ENCODE peak calls at places on chromosomes 12 and 14, in ten cellular contexts. D is heart left ventricle, B is fibroblast of villous mesenchyme, E is GM12865, X is lower lobe of right lung, F is sigmoid colon, S is WERI-Rb-1, Y is activated B cell treated with CpG ODN at 0.5 μM for 24 hours, K is fibroblast of lung, P is GM23338. W is an unnamed sample.

GRCh38 chr12:102833687-102834435 is 83.2 kb downstream of the PAH start:
- DNase-seq in D (no peak), B (peak), E (peak), X (no peak), F (no peak), S (no peak), Y (no peak), K (peak), P (peak), W (no peak)

GRCh38 chr12:29627221-29627620 is 129.7 kb upstream of the OVCH1 start:
- DNase-seq in D (no peak), B (no peak), E (no peak), X (no peak), F (no peak), S (no peak), Y (no peak), K (no peak), P (no peak), W (no peak)

GRCh38 chr14:102560436-102561261 is 31.8 kb upstream of the RCOR1 start:
- DNase-seq in D (no peak), B (no peak), E (no peak), X (no peak), F (no peak), S (no peak), Y (peak), K (no peak), P (no peak), W (no peak)

GRCh38 chr14:104313674-104314073 is 175.3 kb downstream of the KIF26A start:
- DNase-seq in D (no peak), B (no peak), E (no peak), X (no peak), F (peak), S (no peak), Y (no peak), K (no peak), P (no peak), W (no peak)

GRCh38 chr12:112419269-112420133 is 754 bp downstream of the PTPN11 start:
- DNase-seq in D (peak), B (peak), E (peak), X (peak), F (peak), S (no peak), Y (no peak), K (peak), P (peak), W (no peak)

GRCh38 chr12:13039557-13039956 is 4.6 kb upstream of the FAM234B start:
- DNase-seq in D (no peak), B (peak), E (no peak), X (no peak), F (no peak), S (no peak), Y (no peak), K (no peak), P (no peak), W (no peak)

GRCh38 chr12:131896080-131896810 is 1.8 kb downstream of the ULK1 start:
- DNase-seq in D (peak), B (peak), E (peak), X (peak), F (peak), S (peak), Y (peak), K (peak), P (peak), W (peak)

GRCh38 chr14:55077155-55077554 is 25.7 kb downstream of the MAPK1IP1L start:
- DNase-seq in D (no peak), B (no peak), E (peak), X (no peak), F (no peak), S (no peak), Y (no peak), K (peak), P (peak), W (no peak)

GRCh38 chr14:92382677-92383076 is 59.7 kb downstream of the SLC24A4 start:
- DNase-seq in D (no peak), B (no peak), E (no peak), X (no peak), F (no peak), S (no peak), Y (no peak), K (no peak), P (peak), W (no peak)

GRCh38 chr12:108333898-108334699 is 5.0 kb downstream of the CMKLR1 start:
- DNase-seq in D (no peak), B (peak), E (peak), X (no peak), F (peak), S (no peak), Y (no peak), K (peak), P (no peak), W (no peak)

GRCh38 chr14:99254391-99255009 is 17.5 kb downstream of the BCL11B start:
- DNase-seq in D (no peak), B (no peak), E (no peak), X (no peak), F (no peak), S (no peak), Y (no peak), K (no peak), P (no peak), W (no peak)

GRCh38 chr12:6084261-6084968 is 40.1 kb downstream of the VWF start:
- DNase-seq in D (no peak), B (peak), E (no peak), X (no peak), F (peak), S (no peak), Y (no peak), K (peak), P (peak), W (peak)

GRCh38 chr14:72553161-72553560 is 340.7 kb downstream of the DPF3 start:
- DNase-seq in D (no peak), B (no peak), E (no peak), X (no peak), F (peak), S (no peak), Y (no peak), K (peak), P (no peak), W (no peak)

GRCh38 chr12:51025182-51025747 is 919 bp downstream of the SLC11A2 start:
- DNase-seq in D (no peak), B (no peak), E (no peak), X (no peak), F (no peak), S (no peak), Y (no peak), K (no peak), P (no peak), W (no peak)

GRCh38 chr12:366820-367219 is 22.3 kb downstream of the KDM5A start:
- DNase-seq in D (no peak), B (no peak), E (no peak), X (no peak), F (no peak), S (no peak), Y (no peak), K (no peak), P (no peak), W (no peak)

GRCh38 chr14:63782683-63783389 is 55.0 kb upstream of the SGPP1 start:
- DNase-seq in D (no peak), B (no peak), E (no peak), X (no peak), F (no peak), S (no peak), Y (no peak), K (no peak), P (no peak), W (no peak)

GRCh38 chr14:45134051-45134958 is at the start of gene FKBP3:
- DNase-seq in D (peak), B (peak), E (peak), X (peak), F (peak), S (peak), Y (peak), K (peak), P (peak), W (peak)
- TF ChIP-seq CTCF in D (no peak), B (peak), E (no peak), X (peak), F (no peak), S (peak), Y (no peak), K (no peak), P (no peak), W (no peak)

DNA sequence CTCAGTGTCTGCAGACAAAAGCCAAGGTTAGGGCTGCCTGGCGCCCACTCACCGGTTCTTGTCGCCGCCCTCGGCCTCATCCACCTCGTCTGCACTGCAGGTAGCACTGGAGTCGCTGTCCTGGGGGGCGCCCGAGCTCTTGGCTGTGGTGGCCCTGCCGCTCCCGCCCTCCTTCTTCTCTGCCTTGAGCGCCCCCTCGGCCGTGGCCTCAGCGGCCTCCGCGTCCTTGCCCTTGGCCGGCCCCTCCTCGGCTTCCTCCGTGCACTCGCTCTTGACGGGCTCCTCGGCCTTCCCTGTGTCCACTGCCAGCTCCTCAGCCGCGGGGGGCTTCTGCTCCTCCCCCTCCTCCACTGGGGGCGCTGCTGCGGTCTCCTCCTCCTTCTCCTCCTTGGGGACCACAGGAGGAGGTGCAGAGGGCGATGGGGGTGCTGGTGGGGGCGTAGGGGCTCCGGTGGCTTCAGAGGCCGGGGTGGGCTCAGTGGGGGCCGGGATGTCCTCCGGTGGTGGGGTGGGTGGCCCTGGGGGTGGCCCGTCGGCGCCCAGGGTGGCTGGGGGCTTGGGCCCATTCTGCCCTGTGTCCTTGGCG is 77.2 kb downstream of the RFLNA start:
- DNase-seq in D (no peak), B (no peak), E (no peak), X (no peak), F (no peak), S (no peak), Y (no peak), K (no peak), P (peak), W (no peak)
- TF ChIP-seq CTCF in D (no peak), B (no peak), E (no peak), X (no peak), F (no peak), S (no peak), Y (no peak), K (no peak), P (peak), W (no peak)

GRCh38 chr14:94572637-94573303 is 8.5 kb upstream of the SERPINA5 start:
- DNase-seq in D (no peak), B (no peak), E (no peak), X (no peak), F (no peak), S (no peak), Y (no peak), K (no peak), P (no peak), W (no peak)
- TF ChIP-seq CTCF in D (no peak), B (no peak), E (no peak), X (no peak), F (no peak), S (no peak), Y (no peak), K (no peak), P (no peak), W (no peak)

GRCh38 chr12:47819902-47820630 is at the start of gene HDAC7:
- DNase-seq in D (peak), B (peak), E (peak), X (peak), F (peak), S (peak), Y (peak), K (peak), P (peak), W (peak)

GRCh38 chr12:47818007-47818376 is 1.7 kb downstream of the HDAC7 start:
- DNase-seq in D (no peak), B (no peak), E (no peak), X (no peak), F (no peak), S (no peak), Y (no peak), K (no peak), P (no peak), W (no peak)

GRCh38 chr12:47819544-47819901 is 180 bp downstream of the HDAC7 start:
- DNase-seq in D (no peak), B (no peak), E (no peak), X (no peak), F (no peak), S (no peak), Y (no peak), K (no peak), P (no peak), W (peak)

GRCh38 chr12:47818382-47818700 is 1.4 kb downstream of the HDAC7 start:
- DNase-seq in D (no peak), B (no peak), E (no peak), X (no peak), F (no peak), S (no peak), Y (no peak), K (no peak), P (peak), W (no peak)

GRCh38 chr12:47818701-47819543 is 781 bp downstream of the HDAC7 start:
- DNase-seq in D (peak), B (peak), E (peak), X (peak), F (peak), S (peak), Y (peak), K (no peak), P (peak), W (peak)
- TF ChIP-seq CTCF in D (no peak), B (peak), E (peak), X (peak), F (no peak), S (peak), Y (no peak), K (peak), P (peak), W (no peak)

GRCh38 chr12:118135788-118136558 is at the start of gene PEBP1:
- DNase-seq in D (peak), B (peak), E (peak), X (peak), F (peak), S (peak), Y (peak), K (peak), P (peak), W (peak)
- TF ChIP-seq CTCF in D (no peak), B (no peak), E (no peak), X (no peak), F (no peak), S (no peak), Y (no peak), K (no peak), P (no peak), W (no peak)

DNA sequence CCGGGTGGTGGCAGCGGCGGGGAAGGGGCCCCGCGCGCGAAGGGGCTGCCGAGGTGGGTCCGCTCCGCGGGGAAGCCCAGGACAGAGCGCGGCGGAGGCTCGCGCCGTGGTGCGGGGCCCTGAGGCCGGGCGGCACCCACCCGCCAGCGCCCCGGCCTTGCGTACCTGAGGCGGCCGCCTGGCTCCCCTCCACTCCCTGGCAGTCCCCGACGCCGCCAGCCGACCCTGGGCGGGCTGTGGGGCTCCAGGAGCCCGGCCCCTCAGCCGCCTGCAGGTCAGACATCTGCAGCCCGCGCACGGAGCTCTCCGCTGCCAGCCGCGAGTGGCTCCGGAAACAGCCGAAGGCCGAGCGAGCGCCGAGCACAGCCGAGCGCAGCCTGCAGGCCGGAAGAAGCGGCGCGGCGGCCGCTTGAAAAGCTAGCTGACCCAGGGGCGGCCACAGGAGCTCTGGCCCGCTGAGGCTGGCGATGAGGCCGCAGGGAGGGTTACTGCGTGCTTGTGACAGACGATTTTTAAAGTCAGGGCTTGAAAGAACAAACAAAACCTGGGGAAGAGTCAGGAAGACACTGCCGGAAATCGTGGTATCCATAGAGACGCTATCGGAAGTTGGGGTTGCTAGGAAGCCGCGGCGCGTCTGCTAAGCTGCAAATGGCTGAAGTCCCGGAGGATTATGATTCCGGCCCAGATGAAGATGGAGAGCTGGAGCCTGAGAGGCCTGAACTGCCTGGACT is at the start of the genes SAMD15 and TMED8:
- DNase-seq in D (peak), B (peak), E (peak), X (peak), F (peak), S (peak), Y (peak), K (peak), P (peak), W (peak)
- TF ChIP-seq CTCF in D (no peak), B (peak), E (no peak), X (peak), F (no peak), S (no peak), Y (no peak), K (peak), P (no peak), W (no peak)

W was measured in glutamatergic neuron.